ENCODE peak calls at places on chromosomes 13 and 19, in five cellular contexts. B, D, L, O and H are unnamed samples.

GRCh38 chr19:28917661-28918060 is 295.3 kb downstream of the UQCRFS1 start:
- DNase-seq in B (no peak), D (no peak), L (no peak), O (no peak), H (no peak)

GRCh38 chr13:106354961-106355360 is 180.5 kb downstream of the EFNB2 start:
- DNase-seq in B (no peak), D (no peak), L (no peak), O (no peak), H (peak)

GRCh38 chr19:3750211-3750610 is 11.3 kb downstream of the APBA3 start:
- DNase-seq in B (no peak), D (no peak), L (no peak), O (no peak), H (no peak)

GRCh38 chr19:13781547-13781946 is 7.3 kb downstream of the C19orf53 start:
- DNase-seq in B (peak), D (peak), L (peak), O (no peak), H (peak)

GRCh38 chr13:90640976-90641375 is 706.5 kb upstream of the MIR17HG start:
- DNase-seq in B (peak), D (no peak), L (no peak), O (no peak), H (no peak)

GRCh38 chr13:48532473-48533206 is at the start of gene RCBTB2:
- DNase-seq in B (peak), D (peak), L (peak), O (peak), H (peak)

GRCh38 chr13:50408068-50408467 is 392.8 kb downstream of the KCNRG start:
- DNase-seq in B (no peak), D (no peak), L (no peak), O (no peak), H (no peak)

GRCh38 chr13:29502391-29503008 is 93.0 kb downstream of the SLC7A1 start:
- DNase-seq in B (no peak), D (no peak), L (no peak), O (no peak), H (no peak)